ENCODE peak calls at places on chromosomes 12 and 14, in nine cellular contexts. One of them, this sample, is unnamed.
A peak's percentile ranks its signal among the peaks of the same experiment; 100 is the strongest.

GRCh38 chr14:57290753-57291152 is 22.0 kb downstream of the AP5M1 start:
- DNase-seq in uterus: no peak
- DNase-seq in astrocyte: no peak
- DNase-seq in tibial nerve: no peak
- DNase-seq in thyroid gland: no peak
- DNase-seq in A549: no peak
- DNase-seq in HepG2: no peak
- DNase-seq in heart right ventricle: no peak
- DNase-seq in upper lobe of right lung: no peak
- DNase-seq in this sample: no peak

GRCh38 chr12:127640181-127640886 is 626.6 kb upstream of the TMEM132C start:
- DNase-seq in uterus: no peak
- DNase-seq in astrocyte: peak; percentile 98
- DNase-seq in tibial nerve: no peak
- DNase-seq in thyroid gland: no peak
- DNase-seq in A549: no peak
- DNase-seq in HepG2: no peak
- DNase-seq in heart right ventricle: peak; percentile 10
- DNase-seq in upper lobe of right lung: no peak
- DNase-seq in this sample: peak; percentile 35

GRCh38 chr14:58301416-58301815 is 3.1 kb downstream of the ARID4A start:
- DNase-seq in uterus: no peak
- DNase-seq in astrocyte: no peak
- DNase-seq in tibial nerve: no peak
- DNase-seq in thyroid gland: no peak
- DNase-seq in A549: no peak
- DNase-seq in HepG2: no peak
- DNase-seq in heart right ventricle: no peak
- DNase-seq in upper lobe of right lung: no peak
- DNase-seq in this sample: no peak

GRCh38 chr12:25854991-25855390 is 103.5 kb upstream of the RASSF8 start:
- DNase-seq in uterus: no peak
- DNase-seq in astrocyte: no peak
- DNase-seq in tibial nerve: no peak
- DNase-seq in thyroid gland: no peak
- DNase-seq in A549: no peak
- DNase-seq in HepG2: no peak
- DNase-seq in heart right ventricle: no peak
- DNase-seq in upper lobe of right lung: no peak
- DNase-seq in this sample: no peak

GRCh38 chr14:47276931-47277330 is 398.5 kb downstream of the MDGA2 start:
- DNase-seq in uterus: no peak
- DNase-seq in astrocyte: no peak
- DNase-seq in tibial nerve: no peak
- DNase-seq in thyroid gland: no peak
- DNase-seq in A549: no peak
- DNase-seq in HepG2: no peak
- DNase-seq in heart right ventricle: no peak
- DNase-seq in upper lobe of right lung: no peak
- DNase-seq in this sample: no peak

GRCh38 chr14:19823178-19823577 is 19.6 kb downstream of the OR4N2 start:
- DNase-seq in uterus: no peak
- DNase-seq in astrocyte: no peak
- DNase-seq in tibial nerve: no peak
- DNase-seq in thyroid gland: no peak
- DNase-seq in A549: no peak
- DNase-seq in HepG2: no peak
- DNase-seq in heart right ventricle: no peak
- DNase-seq in upper lobe of right lung: no peak
- DNase-seq in this sample: no peak

GRCh38 chr12:108394196-108394595 is 55.1 kb upstream of the CMKLR1 start:
- DNase-seq in uterus: peak; percentile 68
- DNase-seq in astrocyte: no peak
- DNase-seq in tibial nerve: no peak
- DNase-seq in thyroid gland: no peak
- DNase-seq in A549: no peak
- DNase-seq in HepG2: no peak
- DNase-seq in heart right ventricle: peak; percentile 13
- DNase-seq in upper lobe of right lung: no peak
- DNase-seq in this sample: peak; percentile 74

GRCh38 chr12:124194521-124195225 is 100.2 kb upstream of the RFLNA start:
- DNase-seq in uterus: no peak
- DNase-seq in astrocyte: no peak
- DNase-seq in tibial nerve: no peak
- DNase-seq in thyroid gland: no peak
- DNase-seq in A549: no peak
- DNase-seq in HepG2: no peak
- DNase-seq in heart right ventricle: no peak
- DNase-seq in upper lobe of right lung: no peak
- DNase-seq in this sample: no peak

GRCh38 chr12:93591137-93591868 is 18.8 kb downstream of the SOCS2 start:
- DNase-seq in uterus: peak; percentile 78
- DNase-seq in astrocyte: peak; percentile 87
- DNase-seq in tibial nerve: peak; percentile 49
- DNase-seq in thyroid gland: peak; percentile 74
- DNase-seq in A549: peak; percentile 80
- DNase-seq in HepG2: no peak
- DNase-seq in heart right ventricle: peak; percentile 86
- DNase-seq in upper lobe of right lung: peak; percentile 84
- DNase-seq in this sample: peak; percentile 93

GRCh38 chr14:90778468-90779255 is 37.6 kb downstream of the TTC7B start:
- DNase-seq in uterus: no peak
- DNase-seq in astrocyte: no peak
- DNase-seq in tibial nerve: no peak
- DNase-seq in thyroid gland: no peak
- DNase-seq in A549: no peak
- DNase-seq in HepG2: no peak
- DNase-seq in heart right ventricle: no peak
- DNase-seq in upper lobe of right lung: no peak
- DNase-seq in this sample: no peak

GRCh38 chr14:55968741-55969140 is 149.5 kb upstream of the PELI2 start:
- DNase-seq in uterus: no peak
- DNase-seq in astrocyte: peak; percentile 35
- DNase-seq in tibial nerve: no peak
- DNase-seq in thyroid gland: no peak
- DNase-seq in A549: no peak
- DNase-seq in HepG2: no peak
- DNase-seq in heart right ventricle: no peak
- DNase-seq in upper lobe of right lung: no peak
- DNase-seq in this sample: no peak

GRCh38 chr12:132393245-132393795 is 63.9 kb upstream of the GALNT9 start:
- DNase-seq in uterus: no peak
- DNase-seq in astrocyte: no peak
- DNase-seq in tibial nerve: no peak
- DNase-seq in thyroid gland: no peak
- DNase-seq in A549: peak; percentile 95
- DNase-seq in HepG2: peak; percentile 20
- DNase-seq in heart right ventricle: no peak
- DNase-seq in upper lobe of right lung: peak; percentile 52
- DNase-seq in this sample: peak; percentile 33

GRCh38 chr12:112331891-112332290 is 50.3 kb downstream of the HECTD4 start:
- DNase-seq in uterus: no peak
- DNase-seq in astrocyte: no peak
- DNase-seq in tibial nerve: no peak
- DNase-seq in thyroid gland: no peak
- DNase-seq in A549: no peak
- DNase-seq in HepG2: no peak
- DNase-seq in heart right ventricle: no peak
- DNase-seq in upper lobe of right lung: no peak
- DNase-seq in this sample: no peak

DNA sequence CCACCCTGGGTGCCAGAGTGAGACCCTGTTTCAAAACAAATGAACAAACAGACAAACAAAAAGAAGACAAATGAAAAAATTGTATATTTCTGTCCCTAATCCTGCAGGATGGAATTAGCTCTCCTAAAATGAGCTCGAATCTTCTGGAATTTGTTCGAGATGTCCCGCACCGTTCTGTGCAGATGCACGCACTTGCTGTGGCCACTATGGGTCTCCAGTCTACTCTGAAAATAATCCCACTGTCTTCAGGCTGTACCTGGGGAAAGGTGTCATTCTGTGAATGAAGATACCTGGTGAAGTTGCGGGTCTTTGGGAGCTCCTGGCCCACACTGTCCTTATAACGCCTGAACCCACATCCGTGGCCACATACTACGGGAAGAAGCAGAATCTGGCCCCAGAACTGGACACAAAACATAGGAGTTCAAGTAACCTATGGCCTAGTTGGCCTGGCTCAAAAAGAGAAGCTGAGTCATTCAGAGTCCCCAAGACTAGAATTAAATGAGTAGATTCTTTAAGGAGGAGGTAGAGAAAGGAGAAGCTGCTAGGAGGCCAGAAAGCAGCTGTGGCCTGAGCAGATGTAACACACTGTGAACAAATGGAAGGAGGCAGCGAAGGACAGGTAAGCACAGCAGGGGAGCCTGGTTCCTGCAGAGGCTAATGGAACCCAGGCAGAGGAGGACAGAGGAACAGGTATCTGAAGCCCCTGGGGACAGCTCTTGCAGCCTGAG is 108.6 kb downstream of the FOXN3 start:
- DNase-seq in uterus: no peak
- DNase-seq in astrocyte: no peak
- DNase-seq in tibial nerve: no peak
- DNase-seq in thyroid gland: no peak
- DNase-seq in A549: no peak
- DNase-seq in HepG2: no peak
- DNase-seq in heart right ventricle: no peak
- DNase-seq in upper lobe of right lung: no peak
- DNase-seq in this sample: no peak
- H3K4me1 ChIP-seq in uterus: peaks cover 4% of the 10 kb centered on the region
- H3K4me1 ChIP-seq in astrocyte: peaks cover 24% of the 10 kb centered on the region
- H3K4me1 ChIP-seq in tibial nerve: peaks cover 32% of the 10 kb centered on the region
- H3K4me1 ChIP-seq in thyroid gland: peaks cover 30% of the 10 kb centered on the region
- H3K4me1 ChIP-seq in A549: peaks cover 11% of the 10 kb centered on the region
- H3K4me1 ChIP-seq in HepG2: peaks cover 24% of the 10 kb centered on the region
- H3K4me1 ChIP-seq in heart right ventricle: peaks cover 53% of the 10 kb centered on the region
- H3K4me1 ChIP-seq in upper lobe of right lung: peaks cover 34% of the 10 kb centered on the region
- H3K4me1 ChIP-seq in this sample: peaks cover 8% of the 10 kb centered on the region

GRCh38 chr12:107093547-107094448 is at the start of gene CRY1:
- DNase-seq in uterus: peak; percentile 96
- DNase-seq in astrocyte: peak; percentile 86
- DNase-seq in tibial nerve: peak; percentile 92
- DNase-seq in thyroid gland: peak; percentile 96
- DNase-seq in A549: peak; percentile 79
- DNase-seq in HepG2: peak; percentile 89
- DNase-seq in heart right ventricle: peak; percentile 96
- DNase-seq in upper lobe of right lung: peak; percentile 99
- DNase-seq in this sample: peak; percentile 98
- H3K4me3 ChIP-seq in uterus: peak within 1 kb of the TSS; percentile 96
- H3K4me3 ChIP-seq in astrocyte: peak within 1 kb of the TSS; percentile 79
- H3K4me3 ChIP-seq in tibial nerve: peak within 1 kb of the TSS; percentile 99
- H3K4me3 ChIP-seq in thyroid gland: peak within 1 kb of the TSS; percentile 97
- H3K4me3 ChIP-seq in A549: peak within 1 kb of the TSS; percentile 73
- H3K4me3 ChIP-seq in HepG2: peak within 1 kb of the TSS; percentile 78
- H3K4me3 ChIP-seq in heart right ventricle: peak within 1 kb of the TSS; percentile 86
- H3K4me3 ChIP-seq in upper lobe of right lung: peak within 1 kb of the TSS; percentile 83
- H3K4me3 ChIP-seq in this sample: peak within 1 kb of the TSS; percentile 88

GRCh38 chr14:89746135-89746534 is 208.4 kb downstream of the EFCAB11 start:
- DNase-seq in uterus: no peak
- DNase-seq in astrocyte: no peak
- DNase-seq in tibial nerve: no peak
- DNase-seq in thyroid gland: no peak
- DNase-seq in A549: no peak
- DNase-seq in HepG2: no peak
- DNase-seq in heart right ventricle: no peak
- DNase-seq in upper lobe of right lung: no peak
- DNase-seq in this sample: no peak

GRCh38 chr14:89748004-89748403 is 206.5 kb downstream of the EFCAB11 start:
- DNase-seq in uterus: no peak
- DNase-seq in astrocyte: peak; percentile 65
- DNase-seq in tibial nerve: no peak
- DNase-seq in thyroid gland: no peak
- DNase-seq in A549: no peak
- DNase-seq in HepG2: no peak
- DNase-seq in heart right ventricle: no peak
- DNase-seq in upper lobe of right lung: no peak
- DNase-seq in this sample: no peak

GRCh38 chr14:89747146-89747545 is 207.4 kb downstream of the EFCAB11 start:
- DNase-seq in uterus: no peak
- DNase-seq in astrocyte: no peak
- DNase-seq in tibial nerve: no peak
- DNase-seq in thyroid gland: no peak
- DNase-seq in A549: no peak
- DNase-seq in HepG2: no peak
- DNase-seq in heart right ventricle: no peak
- DNase-seq in upper lobe of right lung: no peak
- DNase-seq in this sample: no peak

GRCh38 chr14:89743828-89744227 is 210.7 kb downstream of the EFCAB11 start:
- DNase-seq in uterus: no peak
- DNase-seq in astrocyte: no peak
- DNase-seq in tibial nerve: no peak
- DNase-seq in thyroid gland: no peak
- DNase-seq in A549: no peak
- DNase-seq in HepG2: no peak
- DNase-seq in heart right ventricle: no peak
- DNase-seq in upper lobe of right lung: no peak
- DNase-seq in this sample: no peak

DNA sequence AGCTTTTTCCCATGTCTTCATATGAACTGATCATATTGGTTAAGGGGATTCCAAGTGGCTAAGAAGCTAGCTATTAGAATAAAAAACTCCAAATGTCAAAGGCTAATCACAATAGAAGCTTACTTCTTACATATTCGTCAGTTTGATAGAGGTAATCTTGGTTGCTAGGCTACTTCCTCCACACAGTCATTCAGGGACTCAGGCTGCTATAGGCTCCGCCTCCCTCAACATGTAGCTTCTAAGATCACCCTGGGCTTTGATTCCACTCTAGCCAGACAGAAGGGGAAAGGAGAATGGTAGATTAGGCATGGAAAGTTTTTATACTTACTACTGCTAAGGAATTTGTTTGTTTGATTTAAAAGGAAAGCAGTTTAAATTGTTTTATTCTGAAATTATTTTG is 207.9 kb downstream of the EFCAB11 start:
- DNase-seq in uterus: no peak
- DNase-seq in astrocyte: no peak
- DNase-seq in tibial nerve: no peak
- DNase-seq in thyroid gland: no peak
- DNase-seq in A549: no peak
- DNase-seq in HepG2: no peak
- DNase-seq in heart right ventricle: no peak
- DNase-seq in upper lobe of right lung: no peak
- DNase-seq in this sample: no peak
- H3K9me3 ChIP-seq in uterus: no peaks in the 10 kb centered on the region
- H3K9me3 ChIP-seq in astrocyte: no peaks in the 10 kb centered on the region
- H3K9me3 ChIP-seq in tibial nerve: no peaks in the 10 kb centered on the region
- H3K9me3 ChIP-seq in thyroid gland: no peaks in the 10 kb centered on the region
- H3K9me3 ChIP-seq in A549: no peaks in the 10 kb centered on the region
- H3K9me3 ChIP-seq in HepG2: peaks cover 11% of the 10 kb centered on the region
- H3K9me3 ChIP-seq in heart right ventricle: peaks cover 4% of the 10 kb centered on the region
- H3K9me3 ChIP-seq in upper lobe of right lung: no peaks in the 10 kb centered on the region
- H3K9me3 ChIP-seq in this sample: no peaks in the 10 kb centered on the region

DNA sequence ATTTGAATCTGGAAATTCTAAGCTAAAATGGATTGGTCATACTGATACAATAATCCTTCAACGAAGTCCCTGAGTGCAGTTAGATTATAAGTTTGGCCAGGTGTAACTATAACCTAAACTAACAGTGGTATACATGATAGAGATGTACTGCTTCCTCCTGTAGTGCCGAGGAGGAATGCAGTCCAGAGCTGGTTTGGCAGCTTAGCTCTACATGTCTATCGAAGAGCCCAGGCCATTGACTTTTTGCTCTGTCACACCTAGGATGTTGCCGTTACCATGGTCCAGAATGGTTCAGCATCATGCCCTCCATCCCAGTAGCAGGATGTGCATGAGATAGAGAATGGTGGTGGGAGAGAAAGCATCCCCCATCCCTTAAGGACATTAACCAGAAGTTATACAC is 318.1 kb downstream of the ZFP36L1 start:
- DNase-seq in uterus: no peak
- DNase-seq in astrocyte: no peak
- DNase-seq in tibial nerve: no peak
- DNase-seq in thyroid gland: no peak
- DNase-seq in A549: no peak
- DNase-seq in HepG2: no peak
- DNase-seq in heart right ventricle: no peak
- DNase-seq in upper lobe of right lung: no peak
- DNase-seq in this sample: no peak
- H3K4me1 ChIP-seq in uterus: peaks cover 8% of the 10 kb centered on the region
- H3K4me1 ChIP-seq in astrocyte: peaks cover 15% of the 10 kb centered on the region
- H3K4me1 ChIP-seq in tibial nerve: no peaks in the 10 kb centered on the region
- H3K4me1 ChIP-seq in thyroid gland: peaks cover 94% of the 10 kb centered on the region
- H3K4me1 ChIP-seq in A549: peaks cover 50% of the 10 kb centered on the region
- H3K4me1 ChIP-seq in HepG2: peaks cover 31% of the 10 kb centered on the region
- H3K4me1 ChIP-seq in heart right ventricle: peaks cover 19% of the 10 kb centered on the region
- H3K4me1 ChIP-seq in upper lobe of right lung: peaks cover 17% of the 10 kb centered on the region
- H3K4me1 ChIP-seq in this sample: peaks cover 7% of the 10 kb centered on the region